ENCODE peak calls at places on chromosomes 12 and 14, in eight cellular contexts. M is hepatocyte; F is astrocyte of the spinal cord; C is HCT116; N is CD8-positive, alpha-beta memory T cell; T is right lobe of liver; E is breast epithelium; V is A673. I is an unnamed sample.

GRCh38 chr14:88437659-88438058 is 52.2 kb downstream of the SPATA7 start:
- DNase-seq in C (no peak), E (no peak), N (no peak), F (no peak), V (no peak), T (no peak), M (no peak), I (no peak)

GRCh38 chr12:117853600-117853999 is 115.2 kb downstream of the KSR2 start:
- DNase-seq in E (no peak), M (peak), N (no peak), C (no peak), F (no peak), V (no peak), T (no peak), I (no peak)

GRCh38 chr12:108234155-108234554 is 105.0 kb downstream of the CMKLR1 start:
- DNase-seq in T (no peak), M (no peak), F (no peak), C (no peak), V (peak), E (no peak), N (no peak), I (no peak)

GRCh38 chr12:131827961-131828534 is at the start of gene MMP17:
- DNase-seq in T (peak), F (peak), C (no peak), N (peak), V (peak), M (peak), E (no peak), I (no peak)

GRCh38 chr12:101552277-101552676 is 42.5 kb upstream of the MYBPC1 start:
- DNase-seq in F (no peak), M (peak), T (no peak), N (no peak), C (no peak), E (no peak), V (peak), I (no peak)

GRCh38 chr12:51229116-51229515 is 9.5 kb upstream of the DAZAP2 start:
- DNase-seq in M (no peak), E (no peak), C (no peak), N (no peak), V (no peak), T (no peak), F (no peak), I (no peak)

GRCh38 chr14:104978774-104979691 is 859 bp upstream of the AHNAK2 start:
- DNase-seq in T (no peak), C (no peak), F (no peak), N (no peak), V (no peak), E (no peak), M (peak), I (peak)

GRCh38 chr14:66509874-66510273 is 1.9 kb downstream of the GPHN start:
- DNase-seq in T (no peak), F (no peak), N (no peak), E (no peak), M (no peak), V (no peak), C (no peak), I (no peak)

GRCh38 chr12:39103552-39104165 is 198.3 kb upstream of the CPNE8 start:
- DNase-seq in N (no peak), F (peak), V (peak), T (no peak), C (peak), E (no peak), M (peak), I (no peak)

GRCh38 chr14:41349289-41349910 is 257.3 kb upstream of the LRFN5 start:
- DNase-seq in C (no peak), F (no peak), T (no peak), V (no peak), M (no peak), N (no peak), E (no peak), I (no peak)

GRCh38 chr14:104054222-104054905 is 31.1 kb upstream of the ASPG start:
- DNase-seq in C (no peak), N (no peak), M (no peak), V (no peak), T (no peak), F (no peak), E (no peak), I (no peak)

GRCh38 chr14:70073924-70074566 is 114.7 kb downstream of the SLC8A3 start:
- DNase-seq in C (peak), F (peak), T (peak), E (peak), V (peak), M (peak), N (no peak), I (no peak)

GRCh38 chr12:101696477-101697196 is 803 bp upstream of the CHPT1 start:
- DNase-seq in V (no peak), N (no peak), C (no peak), M (peak), E (no peak), T (peak), F (no peak), I (peak)

GRCh38 chr14:106564058-106564643 is 1037.8 kb downstream of the TMEM121 start:
- DNase-seq in V (peak), C (no peak), T (peak), N (peak), F (no peak), E (no peak), M (no peak), I (no peak)

GRCh38 chr12:110345176-110345651 is 58.3 kb downstream of the ANAPC7 start:
- DNase-seq in F (no peak), E (peak), M (peak), T (no peak), V (peak), C (no peak), N (no peak), I (peak)

GRCh38 chr12:118645219-118645618 is 268.9 kb downstream of the SUDS3 start:
- DNase-seq in N (no peak), F (no peak), V (peak), E (no peak), M (peak), C (no peak), T (peak), I (no peak)

GRCh38 chr12:77751939-77752338 is 78.8 kb upstream of the NAV3 start:
- DNase-seq in F (peak), V (no peak), T (no peak), N (no peak), C (no peak), E (no peak), M (no peak), I (no peak)

GRCh38 chr12:7869137-7869536 is 3.6 kb downstream of the SLC2A14 start:
- DNase-seq in C (no peak), N (no peak), M (no peak), T (no peak), V (peak), F (no peak), E (no peak), I (no peak)

DNA sequence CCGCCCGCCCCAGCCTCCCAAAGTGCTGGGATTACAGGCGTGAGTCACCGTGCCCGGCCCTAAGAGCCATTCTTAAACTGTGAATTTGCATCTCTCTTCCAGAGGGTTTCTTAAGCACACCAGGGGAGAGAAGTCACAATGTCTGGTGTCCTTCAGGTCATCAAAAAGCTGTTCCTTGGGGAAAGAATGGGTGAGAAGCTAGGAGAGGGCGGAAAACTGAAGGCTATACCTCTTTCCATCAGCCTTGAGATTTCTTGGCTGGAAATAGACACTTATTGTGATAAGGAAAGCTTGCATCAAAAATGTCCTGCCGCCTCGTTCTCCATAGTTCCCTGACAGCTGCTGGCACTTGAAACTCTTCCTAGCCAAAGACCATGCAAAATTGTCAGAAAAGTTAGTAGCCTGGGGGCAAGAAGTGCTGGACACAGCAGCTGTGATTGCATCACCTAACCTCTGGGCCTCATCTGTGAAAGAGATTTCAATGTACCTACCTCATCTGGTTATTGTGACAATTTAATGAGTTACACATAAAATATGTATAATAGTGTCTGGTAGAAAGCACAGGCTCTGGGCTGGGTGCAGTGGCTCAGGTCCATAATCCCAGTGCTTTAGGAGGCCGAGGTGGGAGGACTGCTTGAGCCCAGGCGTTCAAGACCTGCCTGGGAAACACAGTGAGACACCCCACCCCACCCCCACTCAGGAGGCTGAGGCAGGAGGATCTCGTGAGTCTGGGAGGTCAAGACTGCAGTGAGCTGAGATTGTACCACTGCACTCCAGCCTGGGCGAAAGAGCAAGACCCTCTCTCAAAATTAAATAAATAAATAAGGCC is 9.7 kb upstream of the UBC start:
- DNase-seq in T (no peak), F (peak), N (no peak), C (no peak), V (no peak), E (no peak), M (no peak), I (no peak)
- H3K4me3 ChIP-seq in T (no peak), F (no peak), N (no peak), C (peak), V (no peak), E (no peak), M (no peak), I (no peak)

GRCh38 chr14:101241147-101241546 is 320.1 kb upstream of the DIO3 start:
- DNase-seq in N (no peak), T (no peak), E (no peak), M (no peak), V (no peak), F (no peak), C (no peak), I (peak)

GRCh38 chr14:101241807-101242278 is 319.5 kb upstream of the DIO3 start:
- DNase-seq in C (no peak), M (no peak), T (no peak), F (no peak), E (no peak), V (no peak), N (no peak), I (peak)

GRCh38 chr14:101237241-101237616 is 324.1 kb upstream of the DIO3 start:
- DNase-seq in C (no peak), F (no peak), M (no peak), V (no peak), T (no peak), E (no peak), N (no peak), I (peak)

GRCh38 chr14:101236496-101237240 is 324.6 kb upstream of the DIO3 start:
- DNase-seq in M (no peak), T (no peak), F (no peak), C (no peak), N (no peak), V (no peak), E (no peak), I (peak)

GRCh38 chr14:101239065-101239464 is 322.2 kb upstream of the DIO3 start:
- DNase-seq in V (no peak), E (no peak), T (no peak), F (no peak), M (no peak), C (no peak), N (no peak), I (no peak)
- H3K4me3 ChIP-seq in V (no peak), E (no peak), T (no peak), F (no peak), M (no peak), C (no peak), N (no peak), I (no peak)

DNA sequence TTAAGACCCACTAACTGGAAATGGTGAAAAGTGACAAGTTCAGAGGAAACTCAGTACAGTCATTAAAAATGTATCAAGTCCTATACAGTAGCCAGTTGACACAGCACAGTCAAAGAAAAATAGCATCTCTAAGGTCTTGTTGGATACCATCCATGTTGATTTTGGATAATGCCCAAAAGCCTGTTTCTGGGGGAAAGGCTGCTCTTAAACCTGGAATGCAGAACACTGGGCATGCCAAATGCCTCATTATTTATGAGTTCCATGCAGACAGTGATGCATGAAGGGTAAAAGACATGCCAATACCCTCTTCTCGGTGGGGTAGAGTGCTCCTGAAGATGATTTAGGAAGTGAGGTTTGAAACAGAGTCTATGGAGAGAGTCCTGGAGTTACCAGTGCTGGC is 29.6 kb downstream of the KCNK13 start:
- DNase-seq in T (no peak), N (no peak), F (peak), C (no peak), V (peak), E (no peak), M (no peak), I (no peak)
- H3K4me3 ChIP-seq in T (no peak), N (no peak), F (no peak), C (no peak), V (no peak), E (no peak), M (no peak), I (no peak)

GRCh38 chr14:91573894-91574837 is 64.1 kb upstream of the PPP4R3A start:
- DNase-seq in F (peak), T (peak), C (peak), V (peak), N (peak), M (peak), E (no peak), I (no peak)
- H3K4me3 ChIP-seq in F (peak), T (peak), C (peak), V (peak), N (peak), M (peak), E (peak), I (peak)

DNA sequence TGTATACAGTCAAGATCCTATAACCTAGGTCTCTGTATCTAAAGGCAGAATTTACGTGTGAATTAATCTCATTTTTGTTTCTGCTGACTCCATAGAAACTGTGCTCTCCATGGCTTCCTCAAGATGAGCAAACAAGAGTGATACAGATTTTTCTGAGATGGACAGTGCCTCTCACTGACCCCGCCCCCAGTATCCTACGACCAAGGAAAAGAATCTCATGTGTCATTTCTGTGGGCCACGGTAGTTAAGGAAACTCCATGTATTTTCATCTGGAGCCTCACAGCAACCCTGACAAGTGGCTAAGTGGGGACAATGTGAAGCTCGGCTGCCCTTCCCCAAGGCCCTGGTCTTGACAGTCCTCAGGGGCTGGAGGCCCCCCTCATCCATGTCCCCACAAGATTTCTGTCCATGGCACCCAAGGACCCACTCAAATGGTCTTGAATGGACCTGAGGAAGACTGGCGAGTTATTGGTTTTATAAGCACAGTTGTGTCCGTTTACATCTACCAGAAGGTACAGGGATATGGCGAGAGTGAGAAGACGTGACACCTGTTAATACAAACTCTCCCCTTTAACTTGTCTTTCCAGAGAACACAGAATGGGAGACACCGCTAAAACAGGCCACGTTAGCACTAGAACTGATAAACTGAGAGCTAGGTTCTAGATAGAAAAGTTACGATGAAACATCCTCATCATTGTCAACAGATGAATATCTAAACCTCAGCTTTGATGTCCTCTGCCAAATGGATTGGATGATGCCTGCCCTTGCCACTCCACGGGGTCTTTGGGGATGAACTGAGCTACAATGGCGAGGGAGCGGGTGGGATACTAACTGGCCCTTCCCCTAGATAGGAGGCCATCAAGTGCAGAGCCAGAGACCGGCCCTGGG is 108.4 kb upstream of the EGLN3 start:
- DNase-seq in V (no peak), C (no peak), T (no peak), M (no peak), E (no peak), N (no peak), F (no peak), I (no peak)
- H3K4me3 ChIP-seq in V (peak), C (peak), T (peak), M (peak), E (peak), N (peak), F (peak), I (peak)

I was measured in suprapubic skin.